ENCODE peak calls at places on chromosomes 1 and 21, in ten cellular contexts. One of them, this sample, is unnamed.

GRCh38 chr21:28714795-28715464 is 277.7 kb downstream of the LTN1 start:
- DNase-seq in DND-41: no peak
- DNase-seq in fibroblast of lung: peak; percentile 89
- DNase-seq in psoas muscle: no peak
- DNase-seq in HAP-1: no peak
- DNase-seq in pancreas: no peak
- DNase-seq in IMR-90: peak; percentile 81
- DNase-seq in PC-9: no peak
- DNase-seq in CD8-positive, alpha-beta memory T cell: no peak
- DNase-seq in endodermal cell: no peak
- DNase-seq in this sample: no peak

GRCh38 chr1:228134591-228134990 is 5.5 kb upstream of the GUK1 start:
- DNase-seq in pancreas: no peak
- DNase-seq in endodermal cell: no peak
- DNase-seq in HAP-1: no peak
- DNase-seq in psoas muscle: no peak
- DNase-seq in DND-41: no peak
- DNase-seq in PC-9: no peak
- DNase-seq in IMR-90: no peak
- DNase-seq in CD8-positive, alpha-beta memory T cell: no peak
- DNase-seq in fibroblast of lung: no peak
- DNase-seq in this sample: no peak

GRCh38 chr21:43333301-43334062 is 93.4 kb downstream of the SIK1 start:
- DNase-seq in IMR-90: peak; percentile 96
- DNase-seq in PC-9: peak; percentile 81
- DNase-seq in CD8-positive, alpha-beta memory T cell: no peak
- DNase-seq in DND-41: no peak
- DNase-seq in endodermal cell: peak; percentile 80
- DNase-seq in fibroblast of lung: peak; percentile 92
- DNase-seq in pancreas: no peak
- DNase-seq in psoas muscle: peak; percentile 69
- DNase-seq in HAP-1: peak; percentile 12
- DNase-seq in this sample: peak; percentile 95

GRCh38 chr21:45270306-45270821 is 17.3 kb downstream of the POFUT2 start:
- DNase-seq in PC-9: no peak
- DNase-seq in endodermal cell: peak; percentile 72
- DNase-seq in psoas muscle: no peak
- DNase-seq in DND-41: no peak
- DNase-seq in CD8-positive, alpha-beta memory T cell: no peak
- DNase-seq in IMR-90: no peak
- DNase-seq in pancreas: peak; percentile 40
- DNase-seq in fibroblast of lung: no peak
- DNase-seq in HAP-1: no peak
- DNase-seq in this sample: peak; percentile 45

GRCh38 chr1:212118167-212118871 is 82.8 kb downstream of the DTL start:
- DNase-seq in DND-41: no peak
- DNase-seq in HAP-1: no peak
- DNase-seq in PC-9: no peak
- DNase-seq in pancreas: no peak
- DNase-seq in fibroblast of lung: peak; percentile 60
- DNase-seq in endodermal cell: no peak
- DNase-seq in psoas muscle: no peak
- DNase-seq in IMR-90: peak; percentile 56
- DNase-seq in CD8-positive, alpha-beta memory T cell: no peak
- DNase-seq in this sample: no peak

GRCh38 chr1:74420497-74420896 is 91.9 kb downstream of the LRRC53 start:
- DNase-seq in fibroblast of lung: no peak
- DNase-seq in DND-41: no peak
- DNase-seq in HAP-1: no peak
- DNase-seq in pancreas: no peak
- DNase-seq in CD8-positive, alpha-beta memory T cell: no peak
- DNase-seq in endodermal cell: no peak
- DNase-seq in psoas muscle: no peak
- DNase-seq in IMR-90: no peak
- DNase-seq in PC-9: no peak
- DNase-seq in this sample: no peak

GRCh38 chr1:239386453-239387303 is at the start of gene CHRM3:
- DNase-seq in PC-9: no peak
- DNase-seq in pancreas: peak; percentile 89
- DNase-seq in IMR-90: no peak
- DNase-seq in CD8-positive, alpha-beta memory T cell: no peak
- DNase-seq in endodermal cell: peak; percentile 92
- DNase-seq in fibroblast of lung: peak; percentile 74
- DNase-seq in HAP-1: peak; percentile 64
- DNase-seq in DND-41: no peak
- DNase-seq in psoas muscle: peak; percentile 11
- DNase-seq in this sample: no peak

GRCh38 chr1:164617607-164618564 is 58.9 kb downstream of the PBX1 start:
- DNase-seq in fibroblast of lung: no peak
- DNase-seq in PC-9: no peak
- DNase-seq in CD8-positive, alpha-beta memory T cell: no peak
- DNase-seq in HAP-1: peak; percentile 48
- DNase-seq in IMR-90: peak; percentile 42
- DNase-seq in DND-41: peak; percentile 9
- DNase-seq in pancreas: no peak
- DNase-seq in psoas muscle: no peak
- DNase-seq in endodermal cell: peak; percentile 87
- DNase-seq in this sample: no peak

GRCh38 chr1:38786040-38786436 is 73.5 kb downstream of the RRAGC start:
- DNase-seq in fibroblast of lung: no peak
- DNase-seq in CD8-positive, alpha-beta memory T cell: no peak
- DNase-seq in psoas muscle: no peak
- DNase-seq in IMR-90: no peak
- DNase-seq in pancreas: no peak
- DNase-seq in endodermal cell: peak; percentile 34
- DNase-seq in PC-9: no peak
- DNase-seq in HAP-1: no peak
- DNase-seq in DND-41: no peak
- DNase-seq in this sample: peak; percentile 62

GRCh38 chr1:38785285-38786039 is 74.1 kb downstream of the RRAGC start:
- DNase-seq in DND-41: no peak
- DNase-seq in pancreas: no peak
- DNase-seq in psoas muscle: no peak
- DNase-seq in PC-9: no peak
- DNase-seq in fibroblast of lung: no peak
- DNase-seq in endodermal cell: no peak
- DNase-seq in IMR-90: no peak
- DNase-seq in CD8-positive, alpha-beta memory T cell: no peak
- DNase-seq in HAP-1: no peak
- DNase-seq in this sample: peak; percentile 97

GRCh38 chr1:38784452-38785284 is 74.9 kb downstream of the RRAGC start:
- DNase-seq in CD8-positive, alpha-beta memory T cell: no peak
- DNase-seq in PC-9: no peak
- DNase-seq in fibroblast of lung: peak; percentile 3
- DNase-seq in IMR-90: no peak
- DNase-seq in HAP-1: no peak
- DNase-seq in psoas muscle: no peak
- DNase-seq in pancreas: no peak
- DNase-seq in endodermal cell: no peak
- DNase-seq in DND-41: no peak
- DNase-seq in this sample: no peak

GRCh38 chr1:38781872-38782617 is 77.5 kb downstream of the RRAGC start:
- DNase-seq in DND-41: no peak
- DNase-seq in fibroblast of lung: no peak
- DNase-seq in CD8-positive, alpha-beta memory T cell: no peak
- DNase-seq in psoas muscle: no peak
- DNase-seq in IMR-90: no peak
- DNase-seq in endodermal cell: no peak
- DNase-seq in PC-9: no peak
- DNase-seq in pancreas: no peak
- DNase-seq in HAP-1: no peak
- DNase-seq in this sample: peak; percentile 61

DNA sequence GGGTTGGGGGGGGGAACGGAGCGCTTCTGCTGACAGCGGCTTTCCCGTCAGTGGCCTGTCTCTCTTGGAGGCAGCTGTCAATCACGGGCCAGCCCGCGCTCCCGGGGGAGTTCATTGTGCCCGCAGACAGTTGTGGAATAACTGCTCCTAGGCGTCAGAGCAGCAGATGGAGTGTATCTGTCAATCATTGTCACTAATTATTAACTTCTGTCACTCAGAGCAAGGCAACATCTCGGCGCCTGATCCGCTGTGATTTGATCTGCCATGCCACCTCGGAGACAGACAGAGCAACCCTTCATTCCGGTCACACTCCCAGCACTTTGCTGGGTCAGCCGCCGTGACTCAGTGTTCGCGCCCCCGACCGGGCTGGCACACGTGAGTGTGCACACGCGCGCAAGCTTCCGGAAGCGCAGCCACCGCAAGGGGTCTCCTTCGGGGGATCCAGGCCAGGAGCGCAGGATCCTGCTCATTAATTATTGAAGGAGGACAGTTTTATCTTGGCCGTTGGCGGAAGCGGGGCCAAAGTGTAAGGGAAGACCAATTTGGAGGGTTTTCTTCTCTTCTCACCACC is 75.8 kb downstream of the RRAGC start:
- DNase-seq in psoas muscle: no peak
- DNase-seq in HAP-1: no peak
- DNase-seq in endodermal cell: no peak
- DNase-seq in pancreas: no peak
- DNase-seq in IMR-90: no peak
- DNase-seq in fibroblast of lung: peak; percentile 16
- DNase-seq in DND-41: no peak
- DNase-seq in PC-9: no peak
- DNase-seq in CD8-positive, alpha-beta memory T cell: no peak
- DNase-seq in this sample: no peak
- H3K4me3 ChIP-seq in psoas muscle: peak overlapping the region; percentile 4
- H3K4me3 ChIP-seq in HAP-1: no peak overlapping the region
- H3K4me3 ChIP-seq in endodermal cell: no peak overlapping the region
- H3K4me3 ChIP-seq in pancreas: peak overlapping the region; percentile 12
- H3K4me3 ChIP-seq in IMR-90: no peak overlapping the region
- H3K4me3 ChIP-seq in fibroblast of lung: no peak overlapping the region
- H3K4me3 ChIP-seq in DND-41: no peak overlapping the region
- H3K4me3 ChIP-seq in PC-9: no peak overlapping the region
- H3K4me3 ChIP-seq in CD8-positive, alpha-beta memory T cell: no peak overlapping the region
- H3K4me3 ChIP-seq in this sample: no peak overlapping the region

DNA sequence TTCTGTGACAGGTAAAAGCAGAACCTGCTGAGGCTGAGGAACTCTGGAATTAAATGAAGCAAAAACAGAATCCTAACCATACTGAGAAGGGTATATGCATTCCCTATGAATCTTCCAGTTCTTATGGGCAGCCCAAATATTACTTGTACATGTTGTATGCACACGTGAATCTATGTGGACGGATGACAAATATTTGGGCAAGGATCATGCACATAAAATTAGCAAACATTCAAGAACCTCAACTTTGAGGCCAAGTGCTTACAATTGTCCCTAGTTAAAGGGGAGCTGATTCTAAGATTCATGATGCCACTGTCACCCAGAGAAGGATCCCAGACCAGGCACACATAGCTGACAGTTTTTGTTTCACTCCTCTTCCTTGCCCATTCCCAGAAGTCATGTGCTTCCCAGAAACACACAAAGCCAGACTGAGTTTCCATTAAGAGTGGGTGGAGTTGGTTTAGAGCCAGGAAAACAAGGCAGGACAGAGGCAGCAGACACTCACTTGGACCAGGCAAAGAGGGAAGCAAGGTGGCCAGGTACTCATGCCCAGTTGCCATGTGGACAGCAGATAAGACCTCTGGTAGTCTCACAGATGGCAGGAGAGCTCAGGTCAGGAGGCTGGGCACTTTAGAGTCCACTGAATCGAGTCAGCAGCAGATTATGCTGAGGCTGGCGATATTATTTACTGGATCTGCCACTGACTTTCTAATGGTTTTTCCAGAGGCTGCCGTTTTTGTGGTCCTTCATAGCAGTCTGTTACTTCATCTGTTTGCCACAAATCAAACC is 25.5 kb downstream of the AK2 start:
- DNase-seq in CD8-positive, alpha-beta memory T cell: no peak
- DNase-seq in IMR-90: peak; percentile 61
- DNase-seq in DND-41: no peak
- DNase-seq in pancreas: no peak
- DNase-seq in endodermal cell: no peak
- DNase-seq in HAP-1: no peak
- DNase-seq in PC-9: no peak
- DNase-seq in psoas muscle: no peak
- DNase-seq in fibroblast of lung: peak; percentile 79
- DNase-seq in this sample: no peak
- H3K4me1 ChIP-seq in CD8-positive, alpha-beta memory T cell: no peaks in the 10 kb centered on the region
- H3K4me1 ChIP-seq in IMR-90: peaks cover 8% of the 10 kb centered on the region
- H3K4me1 ChIP-seq in DND-41: no peaks in the 10 kb centered on the region
- H3K4me1 ChIP-seq in pancreas: peaks cover 24% of the 10 kb centered on the region
- H3K4me1 ChIP-seq in endodermal cell: peaks cover 25% of the 10 kb centered on the region
- H3K4me1 ChIP-seq in HAP-1: no peaks in the 10 kb centered on the region
- H3K4me1 ChIP-seq in PC-9: peaks cover 87% of the 10 kb centered on the region
- H3K4me1 ChIP-seq in psoas muscle: peaks cover 42% of the 10 kb centered on the region
- H3K4me1 ChIP-seq in fibroblast of lung: peaks cover 6% of the 10 kb centered on the region
- H3K4me1 ChIP-seq in this sample: no peaks in the 10 kb centered on the region

GRCh38 chr1:81044708-81045107 is 756.0 kb upstream of the ADGRL2 start:
- DNase-seq in DND-41: no peak
- DNase-seq in fibroblast of lung: peak; percentile 72
- DNase-seq in PC-9: no peak
- DNase-seq in HAP-1: no peak
- DNase-seq in IMR-90: peak; percentile 5
- DNase-seq in pancreas: no peak
- DNase-seq in psoas muscle: no peak
- DNase-seq in CD8-positive, alpha-beta memory T cell: no peak
- DNase-seq in endodermal cell: no peak
- DNase-seq in this sample: no peak

GRCh38 chr1:81052162-81052561 is 748.6 kb upstream of the ADGRL2 start:
- DNase-seq in endodermal cell: no peak
- DNase-seq in IMR-90: no peak
- DNase-seq in pancreas: no peak
- DNase-seq in fibroblast of lung: no peak
- DNase-seq in CD8-positive, alpha-beta memory T cell: no peak
- DNase-seq in PC-9: no peak
- DNase-seq in HAP-1: peak; percentile 54
- DNase-seq in DND-41: no peak
- DNase-seq in psoas muscle: no peak
- DNase-seq in this sample: no peak

GRCh38 chr1:81053826-81054225 is 746.9 kb upstream of the ADGRL2 start:
- DNase-seq in HAP-1: no peak
- DNase-seq in IMR-90: no peak
- DNase-seq in psoas muscle: no peak
- DNase-seq in CD8-positive, alpha-beta memory T cell: no peak
- DNase-seq in endodermal cell: no peak
- DNase-seq in DND-41: no peak
- DNase-seq in fibroblast of lung: no peak
- DNase-seq in pancreas: no peak
- DNase-seq in PC-9: no peak
- DNase-seq in this sample: no peak

DNA sequence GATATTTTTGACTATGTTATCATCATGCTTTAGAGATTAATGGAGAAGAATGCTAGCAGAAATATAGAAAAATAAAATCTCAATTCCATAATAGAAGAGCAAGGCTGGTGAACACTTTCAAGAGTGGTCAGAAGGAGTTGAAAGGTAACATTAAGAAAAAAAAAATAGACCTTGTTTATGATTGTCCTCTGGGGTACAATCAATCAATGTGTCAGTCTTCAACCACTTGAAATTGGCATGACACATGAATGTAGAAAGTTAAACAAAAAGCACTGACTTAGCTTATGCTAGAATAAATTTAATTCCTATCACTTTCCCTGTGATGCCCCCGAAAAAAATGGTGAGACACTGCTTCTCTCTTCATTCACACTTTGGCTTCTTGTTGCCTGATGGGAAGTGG is 750.3 kb upstream of the ADGRL2 start:
- DNase-seq in DND-41: no peak
- DNase-seq in pancreas: no peak
- DNase-seq in fibroblast of lung: no peak
- DNase-seq in psoas muscle: no peak
- DNase-seq in CD8-positive, alpha-beta memory T cell: no peak
- DNase-seq in PC-9: no peak
- DNase-seq in endodermal cell: no peak
- DNase-seq in HAP-1: no peak
- DNase-seq in IMR-90: no peak
- DNase-seq in this sample: no peak
- H3K4me3 ChIP-seq in DND-41: no peak overlapping the region
- H3K4me3 ChIP-seq in pancreas: no peak overlapping the region
- H3K4me3 ChIP-seq in fibroblast of lung: no peak overlapping the region
- H3K4me3 ChIP-seq in psoas muscle: no peak overlapping the region
- H3K4me3 ChIP-seq in CD8-positive, alpha-beta memory T cell: no peak overlapping the region
- H3K4me3 ChIP-seq in PC-9: no peak overlapping the region
- H3K4me3 ChIP-seq in endodermal cell: no peak overlapping the region
- H3K4me3 ChIP-seq in HAP-1: no peak overlapping the region
- H3K4me3 ChIP-seq in IMR-90: no peak overlapping the region
- H3K4me3 ChIP-seq in this sample: no peak overlapping the region

GRCh38 chr1:42937836-42938595 is 20.7 kb downstream of the SLC2A1 start:
- DNase-seq in endodermal cell: peak; percentile 65
- DNase-seq in fibroblast of lung: no peak
- DNase-seq in CD8-positive, alpha-beta memory T cell: no peak
- DNase-seq in pancreas: peak; percentile 27
- DNase-seq in PC-9: peak; percentile 83
- DNase-seq in HAP-1: no peak
- DNase-seq in DND-41: no peak
- DNase-seq in psoas muscle: no peak
- DNase-seq in IMR-90: no peak
- DNase-seq in this sample: no peak
- H3K4me1 ChIP-seq in endodermal cell: peaks cover 3% of the 10 kb centered on the region
- H3K4me1 ChIP-seq in fibroblast of lung: peaks cover 27% of the 10 kb centered on the region
- H3K4me1 ChIP-seq in CD8-positive, alpha-beta memory T cell: peaks cover 96% of the 10 kb centered on the region
- H3K4me1 ChIP-seq in pancreas: peaks cover 17% of the 10 kb centered on the region
- H3K4me1 ChIP-seq in PC-9: peaks cover 99% of the 10 kb centered on the region
- H3K4me1 ChIP-seq in HAP-1: no peaks in the 10 kb centered on the region
- H3K4me1 ChIP-seq in DND-41: peaks cover 23% of the 10 kb centered on the region
- H3K4me1 ChIP-seq in psoas muscle: peaks cover 23% of the 10 kb centered on the region
- H3K4me1 ChIP-seq in IMR-90: peaks cover 63% of the 10 kb centered on the region
- H3K4me1 ChIP-seq in this sample: peaks cover 94% of the 10 kb centered on the region